ENCODE peak calls at places on chromosomes 4 and X, in six cellular contexts. One of them, this sample, is unnamed.

GRCh38 chrX:97306771-97307470 is 423.2 kb downstream of the RPA4 start:
- DNase-seq in skeletal muscle cell: no peak
- DNase-seq in activated T-helper 1 cell treated with anti-CD3 and anti-CD28 coated beads, Interleukin-2, amount 50 U/mL, for 16 hours: no peak
- DNase-seq in adipocyte: no peak
- DNase-seq in HEK293T: no peak
- DNase-seq in ureter: no peak
- DNase-seq in this sample: no peak

GRCh38 chr4:187602339-187603092 is 393.1 kb upstream of the ZFP42 start:
- DNase-seq in skeletal muscle cell: no peak
- DNase-seq in activated T-helper 1 cell treated with anti-CD3 and anti-CD28 coated beads, Interleukin-2, amount 50 U/mL, for 16 hours: no peak
- DNase-seq in adipocyte: no peak
- DNase-seq in HEK293T: no peak
- DNase-seq in ureter: no peak
- DNase-seq in this sample: no peak

GRCh38 chr4:153403761-153404160 is 59.3 kb downstream of the MND1 start:
- DNase-seq in skeletal muscle cell: no peak
- DNase-seq in activated T-helper 1 cell treated with anti-CD3 and anti-CD28 coated beads, Interleukin-2, amount 50 U/mL, for 16 hours: no peak
- DNase-seq in adipocyte: peak; percentile 33
- DNase-seq in HEK293T: no peak
- DNase-seq in ureter: no peak
- DNase-seq in this sample: no peak

GRCh38 chr4:98166025-98166730 is 22.9 kb upstream of the STPG2 start:
- DNase-seq in skeletal muscle cell: no peak
- DNase-seq in activated T-helper 1 cell treated with anti-CD3 and anti-CD28 coated beads, Interleukin-2, amount 50 U/mL, for 16 hours: no peak
- DNase-seq in adipocyte: peak; percentile 30
- DNase-seq in HEK293T: no peak
- DNase-seq in ureter: peak; percentile 58
- DNase-seq in this sample: no peak

GRCh38 chrX:69125094-69125493 is 40.2 kb downstream of the PJA1 start:
- DNase-seq in skeletal muscle cell: no peak
- DNase-seq in activated T-helper 1 cell treated with anti-CD3 and anti-CD28 coated beads, Interleukin-2, amount 50 U/mL, for 16 hours: no peak
- DNase-seq in adipocyte: no peak
- DNase-seq in HEK293T: no peak
- DNase-seq in ureter: no peak
- DNase-seq in this sample: no peak

GRCh38 chr4:105895609-105896460 is 564 bp downstream of the NPNT start:
- DNase-seq in skeletal muscle cell: no peak
- DNase-seq in activated T-helper 1 cell treated with anti-CD3 and anti-CD28 coated beads, Interleukin-2, amount 50 U/mL, for 16 hours: no peak
- DNase-seq in adipocyte: peak; percentile 41
- DNase-seq in HEK293T: peak; percentile 37
- DNase-seq in ureter: no peak
- DNase-seq in this sample: no peak

GRCh38 chr4:148056879-148057278 is 325.0 kb downstream of the ARHGAP10 start:
- DNase-seq in skeletal muscle cell: peak; percentile 13
- DNase-seq in activated T-helper 1 cell treated with anti-CD3 and anti-CD28 coated beads, Interleukin-2, amount 50 U/mL, for 16 hours: peak; percentile 22
- DNase-seq in adipocyte: peak; percentile 41
- DNase-seq in HEK293T: peak; percentile 33
- DNase-seq in ureter: peak; percentile 58
- DNase-seq in this sample: peak; percentile 36

GRCh38 chrX:2320580-2321327 is 180.0 kb downstream of the DHRSX start:
- DNase-seq in skeletal muscle cell: no peak
- DNase-seq in activated T-helper 1 cell treated with anti-CD3 and anti-CD28 coated beads, Interleukin-2, amount 50 U/mL, for 16 hours: no peak
- DNase-seq in adipocyte: peak; percentile 57
- DNase-seq in HEK293T: no peak
- DNase-seq in ureter: no peak
- DNase-seq in this sample: no peak

GRCh38 chr4:73259552-73260140 is 1.0 kb upstream of the ANKRD17 start:
- DNase-seq in skeletal muscle cell: no peak
- DNase-seq in activated T-helper 1 cell treated with anti-CD3 and anti-CD28 coated beads, Interleukin-2, amount 50 U/mL, for 16 hours: no peak
- DNase-seq in adipocyte: peak; percentile 67
- DNase-seq in HEK293T: no peak
- DNase-seq in ureter: no peak
- DNase-seq in this sample: peak; percentile 2

GRCh38 chr4:144787365-144788263 is 141.7 kb downstream of the HHIP start:
- DNase-seq in skeletal muscle cell: no peak
- DNase-seq in activated T-helper 1 cell treated with anti-CD3 and anti-CD28 coated beads, Interleukin-2, amount 50 U/mL, for 16 hours: no peak
- DNase-seq in adipocyte: peak; percentile 62
- DNase-seq in HEK293T: peak; percentile 25
- DNase-seq in ureter: no peak
- DNase-seq in this sample: no peak

GRCh38 chrX:126770179-126770578 is 49.4 kb upstream of the PRR32 start:
- DNase-seq in skeletal muscle cell: no peak
- DNase-seq in activated T-helper 1 cell treated with anti-CD3 and anti-CD28 coated beads, Interleukin-2, amount 50 U/mL, for 16 hours: no peak
- DNase-seq in adipocyte: peak; percentile 0
- DNase-seq in HEK293T: peak; percentile 55
- DNase-seq in ureter: no peak
- DNase-seq in this sample: no peak

GRCh38 chrX:71131510-71131909 is 13.1 kb downstream of the MED12 start:
- DNase-seq in skeletal muscle cell: no peak
- DNase-seq in activated T-helper 1 cell treated with anti-CD3 and anti-CD28 coated beads, Interleukin-2, amount 50 U/mL, for 16 hours: no peak
- DNase-seq in adipocyte: no peak
- DNase-seq in HEK293T: no peak
- DNase-seq in ureter: no peak
- DNase-seq in this sample: no peak

GRCh38 chr4:113738251-113738650 is 23.3 kb downstream of the CAMK2D start:
- DNase-seq in skeletal muscle cell: peak; percentile 77
- DNase-seq in activated T-helper 1 cell treated with anti-CD3 and anti-CD28 coated beads, Interleukin-2, amount 50 U/mL, for 16 hours: no peak
- DNase-seq in adipocyte: peak; percentile 88
- DNase-seq in HEK293T: no peak
- DNase-seq in ureter: no peak
- DNase-seq in this sample: no peak

GRCh38 chrX:82218361-82218760 is 1016.5 kb downstream of the SH3BGRL start:
- DNase-seq in skeletal muscle cell: no peak
- DNase-seq in activated T-helper 1 cell treated with anti-CD3 and anti-CD28 coated beads, Interleukin-2, amount 50 U/mL, for 16 hours: no peak
- DNase-seq in adipocyte: peak; percentile 1
- DNase-seq in HEK293T: peak; percentile 20
- DNase-seq in ureter: no peak
- DNase-seq in this sample: no peak

GRCh38 chrX:122579521-122579920 is 604.6 kb upstream of the GRIA3 start:
- DNase-seq in skeletal muscle cell: no peak
- DNase-seq in activated T-helper 1 cell treated with anti-CD3 and anti-CD28 coated beads, Interleukin-2, amount 50 U/mL, for 16 hours: no peak
- DNase-seq in adipocyte: no peak
- DNase-seq in HEK293T: no peak
- DNase-seq in ureter: no peak
- DNase-seq in this sample: no peak

GRCh38 chrX:70988425-70988824 is 57.5 kb upstream of the SLC7A3 start:
- DNase-seq in skeletal muscle cell: no peak
- DNase-seq in activated T-helper 1 cell treated with anti-CD3 and anti-CD28 coated beads, Interleukin-2, amount 50 U/mL, for 16 hours: no peak
- DNase-seq in adipocyte: no peak
- DNase-seq in HEK293T: no peak
- DNase-seq in ureter: no peak
- DNase-seq in this sample: no peak

GRCh38 chr4:5656415-5656814 is 51.9 kb downstream of the EVC2 start:
- DNase-seq in skeletal muscle cell: no peak
- DNase-seq in activated T-helper 1 cell treated with anti-CD3 and anti-CD28 coated beads, Interleukin-2, amount 50 U/mL, for 16 hours: no peak
- DNase-seq in adipocyte: no peak
- DNase-seq in HEK293T: no peak
- DNase-seq in ureter: no peak
- DNase-seq in this sample: no peak

GRCh38 chr4:158578476-158578875 is 56.8 kb downstream of the RXFP1 start:
- DNase-seq in skeletal muscle cell: no peak
- DNase-seq in activated T-helper 1 cell treated with anti-CD3 and anti-CD28 coated beads, Interleukin-2, amount 50 U/mL, for 16 hours: no peak
- DNase-seq in adipocyte: peak; percentile 53
- DNase-seq in HEK293T: no peak
- DNase-seq in ureter: no peak
- DNase-seq in this sample: no peak

GRCh38 chrX:110734894-110735541 is 60.6 kb downstream of the CHRDL1 start:
- DNase-seq in skeletal muscle cell: peak; percentile 80
- DNase-seq in activated T-helper 1 cell treated with anti-CD3 and anti-CD28 coated beads, Interleukin-2, amount 50 U/mL, for 16 hours: no peak
- DNase-seq in adipocyte: peak; percentile 63
- DNase-seq in HEK293T: no peak
- DNase-seq in ureter: no peak
- DNase-seq in this sample: no peak

GRCh38 chr4:105474110-105474518 is 252 bp upstream of the PPA2 start:
- DNase-seq in skeletal muscle cell: no peak
- DNase-seq in activated T-helper 1 cell treated with anti-CD3 and anti-CD28 coated beads, Interleukin-2, amount 50 U/mL, for 16 hours: no peak
- DNase-seq in adipocyte: peak; percentile 95
- DNase-seq in HEK293T: peak; percentile 90
- DNase-seq in ureter: peak; percentile 91
- DNase-seq in this sample: no peak

GRCh38 chr4:55947254-55947882 is 1.4 kb upstream of the CEP135 start:
- DNase-seq in skeletal muscle cell: no peak
- DNase-seq in activated T-helper 1 cell treated with anti-CD3 and anti-CD28 coated beads, Interleukin-2, amount 50 U/mL, for 16 hours: no peak
- DNase-seq in adipocyte: peak; percentile 31
- DNase-seq in HEK293T: no peak
- DNase-seq in ureter: no peak
- DNase-seq in this sample: no peak

GRCh38 chrX:69163936-69164741 is 1.1 kb downstream of the PJA1 start:
- DNase-seq in skeletal muscle cell: no peak
- DNase-seq in activated T-helper 1 cell treated with anti-CD3 and anti-CD28 coated beads, Interleukin-2, amount 50 U/mL, for 16 hours: peak; percentile 26
- DNase-seq in adipocyte: peak; percentile 52
- DNase-seq in HEK293T: peak; percentile 64
- DNase-seq in ureter: peak; percentile 50
- DNase-seq in this sample: peak; percentile 8

GRCh38 chr4:186201535-186202230 is 10.3 kb downstream of the CYP4V2 start:
- DNase-seq in skeletal muscle cell: no peak
- DNase-seq in activated T-helper 1 cell treated with anti-CD3 and anti-CD28 coated beads, Interleukin-2, amount 50 U/mL, for 16 hours: peak; percentile 34
- DNase-seq in adipocyte: no peak
- DNase-seq in HEK293T: peak; percentile 56
- DNase-seq in ureter: no peak
- DNase-seq in this sample: peak; percentile 35

GRCh38 chr4:106868381-106869035 is 167.6 kb downstream of the DKK2 start:
- DNase-seq in skeletal muscle cell: peak; percentile 60
- DNase-seq in activated T-helper 1 cell treated with anti-CD3 and anti-CD28 coated beads, Interleukin-2, amount 50 U/mL, for 16 hours: no peak
- DNase-seq in adipocyte: peak; percentile 49
- DNase-seq in HEK293T: no peak
- DNase-seq in ureter: no peak
- DNase-seq in this sample: no peak

GRCh38 chr4:113708250-113708649 is 53.3 kb downstream of the CAMK2D start:
- DNase-seq in skeletal muscle cell: no peak
- DNase-seq in activated T-helper 1 cell treated with anti-CD3 and anti-CD28 coated beads, Interleukin-2, amount 50 U/mL, for 16 hours: no peak
- DNase-seq in adipocyte: peak; percentile 34
- DNase-seq in HEK293T: no peak
- DNase-seq in ureter: no peak
- DNase-seq in this sample: no peak

GRCh38 chr4:141711211-141711610 is 74.8 kb downstream of the IL15 start:
- DNase-seq in skeletal muscle cell: no peak
- DNase-seq in activated T-helper 1 cell treated with anti-CD3 and anti-CD28 coated beads, Interleukin-2, amount 50 U/mL, for 16 hours: no peak
- DNase-seq in adipocyte: peak; percentile 69
- DNase-seq in HEK293T: peak; percentile 16
- DNase-seq in ureter: no peak
- DNase-seq in this sample: no peak

GRCh38 chr4:154473497-154473896 is 18.1 kb downstream of the DCHS2 start:
- DNase-seq in skeletal muscle cell: no peak
- DNase-seq in activated T-helper 1 cell treated with anti-CD3 and anti-CD28 coated beads, Interleukin-2, amount 50 U/mL, for 16 hours: no peak
- DNase-seq in adipocyte: no peak
- DNase-seq in HEK293T: no peak
- DNase-seq in ureter: no peak
- DNase-seq in this sample: no peak

GRCh38 chr4:6257243-6258025 is 12.2 kb upstream of the WFS1 start:
- DNase-seq in skeletal muscle cell: no peak
- DNase-seq in activated T-helper 1 cell treated with anti-CD3 and anti-CD28 coated beads, Interleukin-2, amount 50 U/mL, for 16 hours: no peak
- DNase-seq in adipocyte: no peak
- DNase-seq in HEK293T: no peak
- DNase-seq in ureter: no peak
- DNase-seq in this sample: no peak

GRCh38 chr4:42843694-42844093 is 48.8 kb upstream of the GRXCR1 start:
- DNase-seq in skeletal muscle cell: no peak
- DNase-seq in activated T-helper 1 cell treated with anti-CD3 and anti-CD28 coated beads, Interleukin-2, amount 50 U/mL, for 16 hours: no peak
- DNase-seq in adipocyte: no peak
- DNase-seq in HEK293T: no peak
- DNase-seq in ureter: no peak
- DNase-seq in this sample: no peak

GRCh38 chr4:145283909-145284308 is 103.5 kb upstream of the OTUD4 start:
- DNase-seq in skeletal muscle cell: no peak
- DNase-seq in activated T-helper 1 cell treated with anti-CD3 and anti-CD28 coated beads, Interleukin-2, amount 50 U/mL, for 16 hours: no peak
- DNase-seq in adipocyte: no peak
- DNase-seq in HEK293T: peak; percentile 20
- DNase-seq in ureter: no peak
- DNase-seq in this sample: no peak

GRCh38 chr4:88706574-88706973 is 8.9 kb upstream of the NAP1L5 start:
- DNase-seq in skeletal muscle cell: peak; percentile 33
- DNase-seq in activated T-helper 1 cell treated with anti-CD3 and anti-CD28 coated beads, Interleukin-2, amount 50 U/mL, for 16 hours: no peak
- DNase-seq in adipocyte: peak; percentile 81
- DNase-seq in HEK293T: peak; percentile 28
- DNase-seq in ureter: no peak
- DNase-seq in this sample: no peak

This sample was measured in activated CD4-positive, CD25-positive, alpha-beta regulatory T cell treated with anti-CD3 and anti-CD28 coated beads, Interleukin-2, amount 50 U/mL, for 16 hours.